ENCODE peak calls at places on chromosomes 2 and 18, in ten cellular contexts. V, C, J, T, D, R, L, I, F and G are unnamed samples.

GRCh38 chr2:57180042-57180567 is 866.5 kb upstream of the VRK2 start:
- DNase-seq in V (no peak), C (no peak), J (no peak), T (no peak), D (no peak), R (peak), L (no peak), I (no peak), F (no peak), G (no peak)

GRCh38 chr18:52715421-52715820 is 375.4 kb downstream of the DCC start:
- DNase-seq in V (no peak), C (no peak), J (no peak), T (no peak), D (no peak), R (no peak), L (no peak), I (no peak), F (no peak), G (no peak)

GRCh38 chr18:8381801-8382459 is 227.3 kb upstream of the RAB12 start:
- DNase-seq in V (no peak), C (no peak), J (no peak), T (no peak), D (no peak), R (peak), L (no peak), I (no peak), F (no peak), G (no peak)

GRCh38 chr18:36572135-36572856 is 256.5 kb downstream of the TPGS2 start:
- DNase-seq in V (peak), C (peak), J (no peak), T (no peak), D (peak), R (peak), L (peak), I (no peak), F (no peak), G (no peak)

GRCh38 chr2:21424375-21424774 is 300.6 kb downstream of the TDRD15 start:
- DNase-seq in V (no peak), C (no peak), J (no peak), T (no peak), D (no peak), R (no peak), L (no peak), I (no peak), F (peak), G (no peak)

GRCh38 chr2:69978157-69978904 is 16.9 kb upstream of the ASPRV1 start:
- DNase-seq in V (no peak), C (no peak), J (peak), T (no peak), D (no peak), R (no peak), L (no peak), I (no peak), F (no peak), G (no peak)

GRCh38 chr2:65076345-65076710 is 20.1 kb downstream of the CEP68 start:
- DNase-seq in V (no peak), C (no peak), J (no peak), T (no peak), D (no peak), R (peak), L (no peak), I (no peak), F (no peak), G (no peak)

GRCh38 chr2:181196401-181196800 is 216.0 kb downstream of the UBE2E3 start:
- DNase-seq in V (no peak), C (no peak), J (no peak), T (no peak), D (no peak), R (no peak), L (no peak), I (no peak), F (no peak), G (no peak)

GRCh38 chr18:23369231-23369630 is 83.9 kb upstream of the RIOK3 start:
- DNase-seq in V (no peak), C (no peak), J (no peak), T (no peak), D (no peak), R (no peak), L (no peak), I (no peak), F (no peak), G (no peak)

GRCh38 chr2:120878970-120879369 is 143.3 kb downstream of the GLI2 start:
- DNase-seq in V (no peak), C (no peak), J (no peak), T (no peak), D (no peak), R (no peak), L (no peak), I (no peak), F (no peak), G (no peak)

GRCh38 chr18:39561136-39561535 is 1995.5 kb upstream of the CELF4 start:
- DNase-seq in V (no peak), C (no peak), J (no peak), T (no peak), D (no peak), R (peak), L (no peak), I (no peak), F (no peak), G (no peak)

GRCh38 chr2:170747921-170748320 is 22.3 kb upstream of the ERICH2 start:
- DNase-seq in V (no peak), C (no peak), J (no peak), T (no peak), D (no peak), R (peak), L (no peak), I (no peak), F (no peak), G (no peak)

GRCh38 chr2:44566059-44566458 is 204.3 kb downstream of the CAMKMT start:
- DNase-seq in V (no peak), C (no peak), J (no peak), T (no peak), D (no peak), R (no peak), L (no peak), I (no peak), F (no peak), G (no peak)

GRCh38 chr2:105288133-105288532 is 41.4 kb downstream of the TGFBRAP1 start:
- DNase-seq in V (no peak), C (no peak), J (no peak), T (no peak), D (no peak), R (no peak), L (no peak), I (no peak), F (no peak), G (no peak)

GRCh38 chr2:147888665-147889064 is 43.8 kb downstream of the ACVR2A start:
- DNase-seq in V (no peak), C (no peak), J (no peak), T (peak), D (no peak), R (no peak), L (no peak), I (no peak), F (no peak), G (no peak)

GRCh38 chr2:207913772-207914358 is 111.5 kb downstream of the PLEKHM3 start:
- DNase-seq in V (no peak), C (no peak), J (no peak), T (no peak), D (no peak), R (no peak), L (no peak), I (no peak), F (no peak), G (no peak)

GRCh38 chr2:173151671-173152398 is 76.2 kb downstream of the MAP3K20 start:
- DNase-seq in V (no peak), C (no peak), J (no peak), T (no peak), D (no peak), R (peak), L (no peak), I (no peak), F (no peak), G (no peak)

GRCh38 chr2:95361216-95361980 is 41.1 kb upstream of the FAHD2A start:
- DNase-seq in V (no peak), C (no peak), J (no peak), T (no peak), D (no peak), R (no peak), L (no peak), I (no peak), F (no peak), G (no peak)

GRCh38 chr2:234015861-234016260 is 34.6 kb upstream of the SPP2 start:
- DNase-seq in V (no peak), C (no peak), J (no peak), T (no peak), D (no peak), R (no peak), L (no peak), I (no peak), F (no peak), G (no peak)

GRCh38 chr2:29952973-29953372 is 31.6 kb upstream of the ALK start:
- DNase-seq in V (no peak), C (no peak), J (no peak), T (no peak), D (no peak), R (no peak), L (no peak), I (no peak), F (no peak), G (no peak)

GRCh38 chr2:128315829-128316776 is 2.6 kb downstream of the HS6ST1 start:
- DNase-seq in V (peak), C (no peak), J (peak), T (no peak), D (no peak), R (no peak), L (no peak), I (peak), F (peak), G (peak)

GRCh38 chr18:44474596-44474995 is 206.1 kb upstream of the SETBP1 start:
- DNase-seq in V (no peak), C (no peak), J (no peak), T (no peak), D (no peak), R (no peak), L (no peak), I (no peak), F (no peak), G (no peak)

GRCh38 chr2:105754999-105755398 is 10.3 kb downstream of the NCK2 start:
- DNase-seq in V (no peak), C (no peak), J (no peak), T (no peak), D (no peak), R (no peak), L (no peak), I (no peak), F (no peak), G (no peak)

GRCh38 chr2:48715956-48716355 is 39.6 kb downstream of the LHCGR start:
- DNase-seq in V (no peak), C (no peak), J (no peak), T (no peak), D (no peak), R (peak), L (no peak), I (no peak), F (no peak), G (no peak)

GRCh38 chr2:100292022-100292580 is 30.2 kb downstream of the LONRF2 start:
- DNase-seq in V (peak), C (peak), J (no peak), T (no peak), D (no peak), R (peak), L (peak), I (no peak), F (no peak), G (no peak)

GRCh38 chr18:41126541-41127235 is 828.3 kb upstream of the PIK3C3 start:
- DNase-seq in V (no peak), C (no peak), J (no peak), T (no peak), D (no peak), R (peak), L (no peak), I (no peak), F (no peak), G (no peak)

DNA sequence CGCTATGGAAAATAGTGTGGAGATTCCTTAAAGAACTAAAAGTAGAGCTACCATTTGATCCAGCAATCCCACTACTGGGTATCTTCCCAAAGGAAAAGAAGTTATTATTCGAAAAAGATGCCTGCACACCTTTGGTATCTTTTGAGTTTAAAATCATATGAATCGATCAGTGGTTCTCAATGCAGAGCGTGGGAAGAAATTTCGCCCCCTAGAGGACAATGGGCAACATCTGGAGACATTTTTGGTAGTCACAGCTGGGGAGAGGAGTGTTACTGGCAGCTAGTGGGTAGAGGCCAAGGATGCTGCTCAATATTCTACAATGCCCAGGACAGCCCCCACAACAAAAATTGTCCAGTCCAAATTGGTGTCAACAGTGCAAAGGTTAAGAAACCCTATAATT is 425.5 kb downstream of the LRATD1 start:
- DNase-seq in V (no peak), C (no peak), J (no peak), T (no peak), D (no peak), R (no peak), L (no peak), I (no peak), F (no peak), G (no peak)
- TF ChIP-seq CTCF in V (no peak), C (no peak), J (no peak), T (peak), D (peak), R (peak), L (no peak), I (no peak), F (peak), G (peak)

GRCh38 chr2:228689049-228689448 is 507.6 kb upstream of the SPHKAP start:
- DNase-seq in V (no peak), C (peak), J (no peak), T (no peak), D (peak), R (peak), L (no peak), I (no peak), F (no peak), G (no peak)
- TF ChIP-seq CTCF in V (no peak), C (no peak), J (no peak), T (no peak), D (peak), R (peak), L (no peak), I (no peak), F (no peak), G (peak)

GRCh38 chr2:223859070-223859469 is 21.7 kb upstream of the AP1S3 start:
- DNase-seq in V (no peak), C (no peak), J (no peak), T (no peak), D (no peak), R (no peak), L (no peak), I (no peak), F (no peak), G (no peak)
- TF ChIP-seq CTCF in V (no peak), C (no peak), J (no peak), T (no peak), D (no peak), R (no peak), L (no peak), I (no peak), F (no peak), G (no peak)

DNA sequence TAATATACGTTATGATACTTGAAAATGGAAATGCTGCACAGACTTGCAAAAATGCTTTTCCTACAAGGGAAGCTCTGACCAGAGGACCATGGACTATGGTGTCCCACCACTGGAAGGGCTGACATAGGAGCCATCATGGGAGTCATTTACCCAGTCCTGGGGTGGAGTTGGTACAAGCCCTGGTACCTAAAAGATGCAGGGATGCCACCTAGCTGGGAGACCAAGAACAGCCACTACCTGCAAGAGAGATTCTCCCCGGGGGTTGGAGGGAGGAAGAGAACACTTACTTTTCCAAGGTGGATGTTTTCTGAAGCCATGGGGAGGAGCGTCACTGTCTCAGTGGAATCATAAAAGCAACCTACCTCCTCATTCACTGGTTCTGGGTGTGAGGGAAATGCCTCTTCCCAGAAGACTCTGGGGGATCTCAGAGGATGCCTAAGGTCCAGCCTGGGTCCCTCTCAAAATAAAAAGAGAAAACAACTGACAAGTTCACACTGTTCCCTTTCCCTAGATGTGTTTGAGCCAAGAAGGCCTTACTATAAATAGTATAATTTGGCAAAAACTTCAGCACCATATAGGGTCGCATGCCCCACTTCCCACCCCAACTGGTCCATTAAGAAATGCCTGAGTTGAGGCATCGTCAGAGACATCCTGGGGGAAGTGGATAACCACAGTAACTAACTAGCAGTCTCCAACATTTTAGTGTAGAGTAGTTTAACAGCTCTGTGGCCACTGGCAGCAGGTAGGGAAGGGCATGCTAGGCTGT is 39.9 kb downstream of the REEP1 start:
- DNase-seq in V (no peak), C (no peak), J (no peak), T (no peak), D (peak), R (no peak), L (no peak), I (no peak), F (no peak), G (no peak)
- TF ChIP-seq CTCF in V (no peak), C (peak), J (no peak), T (peak), D (no peak), R (peak), L (no peak), I (no peak), F (peak), G (peak)